ENCODE peak calls at places on chromosomes 2 and 18, in nine cellular contexts. H is brain microvascular endothelial cell, M is body of pancreas, N is astrocyte, V is tibial artery, G is RWPE2, Q is cardiac muscle cell, K is upper lobe of right lung, D is lower lobe of right lung. O is an unnamed sample.
A peak's percentile ranks its signal among the peaks of the same experiment; 100 is the strongest.

GRCh38 chr2:239676716-239677454 is 276.1 kb upstream of the HDAC4 start:
- DNase-seq in G (no peak), H (no peak), Q (no peak), V (no peak), M (no peak), N (no peak), D (no peak), K (no peak), O (no peak)

GRCh38 chr2:191376981-191377629 is 131.9 kb downstream of the MYO1B start:
- DNase-seq in M (peak; percentile 67), D (peak; percentile 72), Q (peak; percentile 28), V (peak; percentile 88), N (peak; percentile 95), K (peak; percentile 70), H (peak; percentile 94), G (peak; percentile 79), O (peak; percentile 63)

GRCh38 chr2:99974275-99974674 is 168.1 kb downstream of the AFF3 start:
- DNase-seq in K (no peak), Q (no peak), G (no peak), V (no peak), H (peak; percentile 23), N (peak; percentile 78), M (no peak), D (no peak), O (no peak)

GRCh38 chr2:101113441-101114267 is 37.5 kb downstream of the TBC1D8 start:
- DNase-seq in D (no peak), V (no peak), M (peak; percentile 44), G (peak; percentile 82), N (no peak), H (peak; percentile 64), Q (no peak), K (no peak), O (no peak)

GRCh38 chr2:18749912-18750526 is 160.7 kb upstream of the NT5C1B start:
- DNase-seq in G (no peak), H (peak; percentile 60), V (peak; percentile 62), M (peak; percentile 65), D (no peak), Q (peak; percentile 68), K (no peak), N (peak; percentile 18), O (no peak)

GRCh38 chr2:49371302-49371701 is 217.0 kb upstream of the FSHR start:
- DNase-seq in H (no peak), G (no peak), N (no peak), D (no peak), M (no peak), V (no peak), K (no peak), Q (no peak), O (no peak)

GRCh38 chr2:207993141-207993763 is 32.1 kb downstream of the PLEKHM3 start:
- DNase-seq in G (no peak), Q (no peak), K (no peak), M (no peak), N (peak; percentile 74), H (peak; percentile 47), V (no peak), D (no peak), O (no peak)

GRCh38 chr2:184692137-184692734 is 93.9 kb downstream of the ZNF804A start:
- DNase-seq in Q (no peak), N (peak; percentile 2), V (no peak), D (no peak), H (no peak), K (no peak), M (no peak), G (no peak), O (no peak)

GRCh38 chr18:31065036-31065773 is 22.7 kb upstream of the DSC3 start:
- DNase-seq in D (no peak), N (no peak), H (no peak), V (no peak), K (no peak), Q (peak; percentile 77), G (no peak), M (no peak), O (no peak)

DNA sequence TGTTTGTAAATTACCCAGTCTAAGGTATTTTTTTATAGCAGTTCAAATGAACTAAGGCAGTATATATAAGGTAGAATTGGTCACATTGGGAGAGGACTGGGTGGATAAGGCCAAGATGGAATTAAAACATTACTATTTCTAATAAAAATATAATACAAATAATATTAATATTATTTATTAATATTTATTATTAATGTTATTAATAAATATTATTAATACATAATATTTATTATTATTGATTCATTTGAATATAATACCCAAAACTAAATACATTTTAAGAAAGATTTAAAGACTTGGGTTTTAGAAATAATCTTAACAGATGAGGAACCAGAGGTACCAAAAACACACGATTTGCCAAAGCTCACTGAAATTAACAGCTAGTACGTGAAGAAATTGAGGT is 30.5 kb upstream of the MC2R start:
- DNase-seq in G (no peak), M (no peak), Q (no peak), V (no peak), D (no peak), K (no peak), H (no peak), N (no peak), O (no peak)
- H3K27me3 ChIP-seq in G (no peaks in the 10 kb centered on the region), M (no peaks in the 10 kb centered on the region), Q (no peaks in the 10 kb centered on the region), V (no peaks in the 10 kb centered on the region), D (no peaks in the 10 kb centered on the region), K (no peaks in the 10 kb centered on the region), H (no peaks in the 10 kb centered on the region), N (no peaks in the 10 kb centered on the region), O (no peaks in the 10 kb centered on the region)

GRCh38 chr2:190304404-190304803 is 15.2 kb downstream of the HIBCH start:
- DNase-seq in M (no peak), Q (no peak), K (no peak), H (no peak), V (no peak), N (no peak), D (no peak), G (no peak), O (no peak)
- TF ChIP-seq CTCF in M (no peak), Q (no peak), K (no peak), H (no peak), V (no peak), N (no peak), D (no peak), G (no peak), O (no peak)

DNA sequence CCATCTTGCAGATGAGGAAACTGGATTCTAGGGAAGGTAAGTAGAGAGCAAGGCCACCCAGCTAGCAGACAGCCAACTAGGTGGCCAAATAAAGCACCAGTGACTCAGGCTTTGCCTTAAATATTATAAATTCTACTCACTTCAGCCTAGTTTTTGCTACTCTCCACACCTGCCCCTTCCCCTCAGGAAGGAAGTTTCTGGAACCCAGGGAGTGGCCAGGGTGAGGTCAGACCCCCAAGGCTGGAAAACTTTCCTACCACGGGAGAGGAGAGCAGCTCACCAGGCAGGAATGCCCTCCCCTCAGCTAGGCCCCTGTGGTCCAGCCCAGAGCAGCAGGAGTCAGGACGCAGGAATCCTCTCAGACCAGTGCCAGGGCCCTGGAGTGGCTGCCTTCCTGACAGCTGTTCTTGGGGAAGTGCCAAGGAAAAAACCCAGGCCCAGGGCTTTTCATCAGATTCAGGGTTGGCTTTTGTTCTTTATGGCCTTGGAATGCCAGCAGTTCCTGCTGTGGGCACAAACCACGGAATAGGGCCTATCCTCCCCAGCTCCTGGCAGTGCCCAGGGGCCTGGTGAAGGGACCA is 5.1 kb upstream of the PAX8 start:
- DNase-seq in V (peak; percentile 62), D (peak; percentile 78), H (peak; percentile 88), N (peak; percentile 95), Q (no peak), K (peak; percentile 82), M (peak; percentile 72), G (peak; percentile 96), O (peak; percentile 82)
- H3K27me3 ChIP-seq in V (no peaks in the 10 kb centered on the region), D (peaks cover 8% of the 10 kb centered on the region), H (peaks cover 3% of the 10 kb centered on the region), N (no peaks in the 10 kb centered on the region), Q (peaks cover 78% of the 10 kb centered on the region), K (peaks cover under 1% of the 10 kb centered on the region), M (no peaks in the 10 kb centered on the region), G (no peaks in the 10 kb centered on the region), O (no peaks in the 10 kb centered on the region)

GRCh38 chr2:176109955-176110345 is 2.9 kb downstream of the HOXD11 start:
- DNase-seq in G (no peak), K (no peak), Q (no peak), M (no peak), N (no peak), H (no peak), D (no peak), V (no peak), O (no peak)

GRCh38 chr2:176110975-176111663 is 4.0 kb downstream of the HOXD11 start:
- DNase-seq in Q (peak; percentile 75), V (no peak), K (no peak), D (no peak), M (no peak), N (no peak), H (no peak), G (no peak), O (no peak)

GRCh38 chr2:176107731-176108181 is 676 bp downstream of the HOXD11 start:
- DNase-seq in Q (no peak), M (no peak), K (no peak), H (no peak), D (no peak), N (no peak), V (no peak), G (no peak), O (no peak)

GRCh38 chr2:176106636-176107539 is at the start of gene HOXD11:
- DNase-seq in V (no peak), H (no peak), Q (no peak), G (peak; percentile 94), D (no peak), N (no peak), K (no peak), M (no peak), O (no peak)

GRCh38 chr2:176109226-176109954 is 2.3 kb downstream of the HOXD11 start:
- DNase-seq in N (no peak), V (no peak), H (no peak), G (no peak), K (no peak), D (no peak), Q (no peak), M (no peak), O (no peak)
- TF ChIP-seq CTCF in N (no peak), V (no peak), H (no peak), G (no peak), K (no peak), D (no peak), Q (no peak), M (no peak), O (no peak)

GRCh38 chr2:109365131-109365530 is 236.1 kb downstream of the SH3RF3 start:
- DNase-seq in V (no peak), H (no peak), G (peak; percentile 11), M (no peak), N (no peak), Q (no peak), D (no peak), K (no peak), O (no peak)
- H3K27me3 ChIP-seq in V (no peaks in the 10 kb centered on the region), H (no peaks in the 10 kb centered on the region), G (no peaks in the 10 kb centered on the region), M (no peaks in the 10 kb centered on the region), N (no peaks in the 10 kb centered on the region), Q (no peaks in the 10 kb centered on the region), D (no peaks in the 10 kb centered on the region), K (no peaks in the 10 kb centered on the region), O (no peaks in the 10 kb centered on the region)

DNA sequence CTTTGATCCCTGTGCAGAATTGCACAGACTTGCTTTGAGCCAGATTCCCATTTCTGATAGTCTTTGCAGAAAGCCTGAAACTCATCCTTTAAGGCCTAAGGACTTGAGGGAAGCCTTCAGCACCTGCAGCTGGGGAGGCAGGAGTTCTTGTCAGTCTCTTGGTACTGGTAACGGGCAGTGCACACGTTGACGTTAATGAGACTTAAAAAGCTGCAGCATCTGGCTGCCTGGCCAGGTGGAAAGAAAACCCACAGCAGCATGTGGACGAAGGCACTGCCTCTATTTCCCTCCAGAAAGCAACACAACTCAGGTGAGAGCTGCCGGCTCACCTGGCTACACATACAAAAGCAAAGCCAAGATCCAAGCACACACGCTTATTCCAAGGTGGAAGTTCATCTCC is 178.8 kb downstream of the ANAPC1 start:
- DNase-seq in V (no peak), G (no peak), K (no peak), H (no peak), D (no peak), M (no peak), Q (no peak), N (no peak), O (no peak)
- TF ChIP-seq CTCF in V (no peak), G (no peak), K (no peak), H (no peak), D (no peak), M (no peak), Q (no peak), N (no peak), O (no peak)